ENCODE peak calls at places on chromosomes 6 and 20, in eight cellular contexts. C is SJSA1, J is right cardiac atrium, X is heart left ventricle, H is prostate gland, Y is OCI-LY7, D is colonic mucosa, R is upper lobe of right lung. I is an unnamed sample. For H3K4me1, the result is how much of the 10 kb centered on the place peaks cover.

GRCh38 chr20:44765647-44766367 is 20.1 kb downstream of the KCNK15 start:
- DNase-seq in Y (no peak), R (no peak), X (no peak), D (no peak), J (no peak), H (no peak), C (no peak), I (no peak)

GRCh38 chr20:62627901-62628612 is 14.2 kb upstream of the SLCO4A1 start:
- DNase-seq in Y (peak), C (peak), X (peak), D (no peak), R (no peak), J (no peak), H (no peak), I (no peak)

GRCh38 chr6:109782401-109783046 is 91.4 kb downstream of the FIG4 start:
- DNase-seq in Y (no peak), D (no peak), R (no peak), J (no peak), H (no peak), C (no peak), X (no peak), I (no peak)

GRCh38 chr20:64222273-64222672 is 33.3 kb upstream of the PCMTD2 start:
- DNase-seq in R (no peak), H (no peak), X (no peak), D (no peak), J (no peak), C (no peak), Y (no peak), I (no peak)

GRCh38 chr6:23218751-23219150 is 649.4 kb downstream of the HDGFL1 start:
- DNase-seq in J (no peak), H (no peak), Y (no peak), R (no peak), X (no peak), C (no peak), D (no peak), I (no peak)

GRCh38 chr20:50070361-50070760 is 42.6 kb downstream of the UBE2V1 start:
- DNase-seq in H (no peak), C (no peak), Y (peak), D (no peak), J (no peak), X (no peak), R (no peak), I (no peak)

GRCh38 chr6:15020114-15020770 is 225.6 kb upstream of the JARID2 start:
- DNase-seq in R (no peak), Y (no peak), X (no peak), J (no peak), H (no peak), C (no peak), D (no peak), I (no peak)

GRCh38 chr20:57547250-57547649 is 13.7 kb upstream of the PCK1 start:
- DNase-seq in Y (no peak), J (no peak), H (no peak), C (no peak), X (no peak), R (no peak), D (no peak), I (no peak)

GRCh38 chr6:42453027-42453648 is 1.4 kb upstream of the TRERF1 start:
- DNase-seq in Y (peak), J (peak), D (peak), C (peak), H (peak), X (peak), R (peak), I (peak)

GRCh38 chr6:30171677-30172471 is 8.5 kb downstream of the TRIM15 start:
- DNase-seq in X (no peak), H (no peak), R (peak), C (no peak), Y (peak), J (no peak), D (no peak), I (no peak)

GRCh38 chr6:144485531-144485930 is 200.4 kb downstream of the UTRN start:
- DNase-seq in H (no peak), J (no peak), Y (no peak), R (no peak), D (no peak), C (peak), X (no peak), I (no peak)

GRCh38 chr6:87066449-87067288 is 28.2 kb downstream of the CGA start:
- DNase-seq in H (peak), D (peak), Y (peak), X (no peak), J (peak), C (peak), R (no peak), I (peak)

GRCh38 chr6:113856011-113856551 is 1.1 kb upstream of the MARCKS start:
- DNase-seq in D (peak), H (peak), Y (no peak), R (no peak), J (peak), X (no peak), C (peak), I (no peak)

GRCh38 chr6:139679516-139680179 is 305.2 kb upstream of the CITED2 start:
- DNase-seq in X (no peak), D (no peak), H (no peak), C (no peak), R (no peak), J (no peak), Y (no peak), I (no peak)

GRCh38 chr20:9203081-9203447 is 134.2 kb downstream of the PLCB4 start:
- DNase-seq in H (no peak), J (no peak), R (no peak), D (no peak), X (no peak), Y (no peak), C (no peak), I (no peak)

GRCh38 chr6:32604434-32604877 is 14.8 kb upstream of the HLA-DRB1 start:
- DNase-seq in C (no peak), R (no peak), H (no peak), Y (no peak), J (no peak), X (no peak), D (no peak), I (no peak)

GRCh38 chr6:170248111-170248805 is 42.6 kb downstream of the DLL1 start:
- DNase-seq in C (no peak), X (no peak), H (no peak), Y (no peak), D (no peak), R (no peak), J (no peak), I (no peak)

GRCh38 chr6:14211596-14211961 is 94.0 kb downstream of the CD83 start:
- DNase-seq in D (peak), X (peak), C (peak), R (peak), Y (no peak), J (peak), H (peak), I (no peak)

GRCh38 chr6:141290871-141291270 is 841.9 kb upstream of the GJE1 start:
- DNase-seq in H (no peak), J (no peak), R (no peak), X (no peak), C (no peak), Y (no peak), D (no peak), I (no peak)

GRCh38 chr20:43832096-43832816 is 82.4 kb upstream of the TOX2 start:
- DNase-seq in R (no peak), J (no peak), C (no peak), X (no peak), H (no peak), D (no peak), Y (no peak), I (no peak)

GRCh38 chr20:46830886-46831632 is 63.6 kb upstream of the EYA2 start:
- DNase-seq in D (no peak), J (no peak), R (no peak), Y (no peak), H (no peak), C (no peak), X (no peak), I (no peak)

GRCh38 chr20:32296874-32297420 is 19.5 kb downstream of the KIF3B start:
- DNase-seq in Y (no peak), C (no peak), D (no peak), H (no peak), R (no peak), J (no peak), X (no peak), I (no peak)

GRCh38 chr6:38047562-38047961 is 228.0 kb downstream of the ZFAND3 start:
- DNase-seq in D (no peak), X (no peak), R (no peak), C (no peak), Y (no peak), J (no peak), H (no peak), I (no peak)

GRCh38 chr20:46458891-46459750 is 52.7 kb upstream of the ELMO2 start:
- DNase-seq in X (no peak), Y (no peak), J (peak), D (peak), R (peak), C (no peak), H (peak), I (no peak)

GRCh38 chr6:42960243-42961019 is at the start of gene GNMT:
- DNase-seq in C (no peak), D (peak), R (peak), H (peak), J (peak), X (peak), Y (no peak), I (peak)

GRCh38 chr6:117605169-117605826 is 3.0 kb upstream of the GOPC start:
- DNase-seq in D (peak), J (peak), Y (peak), C (peak), X (no peak), R (no peak), H (peak), I (peak)

GRCh38 chr6:87722831-87723726 is 21.0 kb upstream of the AKIRIN2 start:
- DNase-seq in X (peak), D (peak), H (peak), Y (peak), J (peak), C (peak), R (peak), I (no peak)

GRCh38 chr6:3385660-3386151 is 71.1 kb downstream of the SLC22A23 start:
- DNase-seq in C (peak), R (no peak), D (no peak), X (no peak), Y (no peak), J (no peak), H (peak), I (no peak)

GRCh38 chr6:123215211-123215610 is 219.2 kb downstream of the CLVS2 start:
- DNase-seq in H (no peak), Y (no peak), X (no peak), J (no peak), C (no peak), R (no peak), D (no peak), I (no peak)

GRCh38 chr6:88538130-88538706 is 372.1 kb upstream of the CNR1 start:
- DNase-seq in C (no peak), Y (peak), J (no peak), H (no peak), R (no peak), D (no peak), X (no peak), I (no peak)

GRCh38 chr6:85008311-85009015 is 244.1 kb upstream of the TBX18 start:
- DNase-seq in C (peak), H (no peak), R (no peak), J (no peak), D (no peak), X (no peak), Y (no peak), I (no peak)

GRCh38 chr6:161169690-161170089 is 104.2 kb downstream of the AGPAT4 start:
- DNase-seq in J (peak), X (no peak), D (no peak), C (no peak), Y (peak), H (no peak), R (no peak), I (no peak)

GRCh38 chr6:89411019-89411268 is 1.1 kb downstream of the RRAGD start:
- DNase-seq in J (peak), D (peak), Y (peak), C (no peak), X (no peak), H (peak), R (no peak), I (no peak)

GRCh38 chr6:112144145-112144926 is 56.9 kb downstream of the FAM229B start:
- DNase-seq in D (no peak), J (no peak), Y (no peak), R (no peak), H (no peak), X (no peak), C (no peak), I (no peak)

GRCh38 chr6:146542881-146543210 is 787 bp upstream of the RAB32 start:
- DNase-seq in J (no peak), R (no peak), X (no peak), Y (no peak), C (no peak), D (no peak), H (no peak), I (no peak)
- H3K4me3 ChIP-seq in J (peak), R (peak), X (peak), Y (no peak), C (peak), D (peak), H (peak), I (no peak)

DNA sequence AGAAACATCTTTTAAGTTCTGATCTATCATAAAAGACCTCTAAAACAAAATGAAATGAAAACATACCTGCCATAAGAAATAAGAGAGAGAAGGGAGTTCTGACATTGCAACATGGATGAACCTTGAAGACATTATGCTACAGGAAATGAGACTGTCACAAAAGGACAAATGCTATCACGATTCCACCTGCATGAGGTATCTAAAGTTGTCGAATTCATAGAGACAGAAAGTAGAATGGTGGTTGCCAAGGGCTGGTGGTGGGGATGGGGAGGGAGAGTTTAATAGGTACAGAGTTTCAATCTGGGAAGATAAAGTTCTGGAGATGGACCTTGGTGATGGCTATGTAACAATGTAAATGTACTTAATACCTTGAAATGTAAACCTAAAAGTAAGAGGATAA is 3.3 kb downstream of the EZR start:
- DNase-seq in Y (no peak), H (no peak), J (no peak), R (no peak), D (no peak), X (no peak), C (no peak), I (peak)
- H3K4me1 ChIP-seq in Y (half or more), H (under half), J (under half), R (under half), D (under half), X (half or more), C (under half), I (half or more)

GRCh38 chr20:1383621-1384404 is 9.0 kb downstream of the FKBP1A start:
- DNase-seq in R (no peak), Y (no peak), H (no peak), X (no peak), J (no peak), D (no peak), C (no peak), I (no peak)

GRCh38 chr20:1382670-1383069 is 10.2 kb downstream of the FKBP1A start:
- DNase-seq in C (no peak), X (no peak), J (no peak), H (no peak), R (no peak), Y (no peak), D (no peak), I (no peak)

GRCh38 chr20:1377984-1378742 is 14.7 kb downstream of the FKBP1A start:
- DNase-seq in X (no peak), R (no peak), J (no peak), C (peak), H (no peak), Y (no peak), D (no peak), I (no peak)

GRCh38 chr20:1386323-1386722 is 6.5 kb downstream of the FKBP1A start:
- DNase-seq in H (no peak), X (no peak), C (no peak), J (no peak), R (no peak), Y (no peak), D (no peak), I (no peak)

GRCh38 chr20:1381753-1382591 is 10.9 kb downstream of the FKBP1A start:
- DNase-seq in R (no peak), C (no peak), H (no peak), Y (no peak), D (no peak), X (no peak), J (no peak), I (no peak)
- H3K27ac ChIP-seq in R (no peak), C (no peak), H (peak), Y (no peak), D (no peak), X (peak), J (no peak), I (no peak)

GRCh38 chr6:167933290-167933689 is 64.2 kb upstream of the KIF25 start:
- DNase-seq in Y (no peak), X (no peak), H (no peak), D (no peak), R (no peak), J (no peak), C (no peak), I (no peak)
- H3K4me3 ChIP-seq in Y (no peak), X (no peak), H (no peak), D (no peak), R (peak), J (no peak), C (no peak), I (no peak)

GRCh38 chr6:163941471-163941980 is 527.0 kb downstream of the QKI start:
- DNase-seq in D (no peak), C (no peak), J (peak), Y (no peak), X (peak), R (no peak), H (no peak), I (no peak)
- H3K4me1 ChIP-seq in D (under half), C (under half), J (under half), Y (under half), X (under half), R (under half), H (under half), I (under half)

I was measured in naive thymus-derived CD4-positive, alpha-beta T cell.